ENCODE peak calls at places on chromosome 18, in seven cellular contexts. I, F, S, B, H, N and M are unnamed samples.

GRCh38 chr18:79578396-79579260 is 101.0 kb upstream of the CTDP1 start:
- DNase-seq in I (no peak), F (no peak), S (no peak), B (no peak), H (no peak), N (no peak), M (no peak)

GRCh38 chr18:48838921-48839818 is 111.6 kb downstream of the SMAD7 start:
- DNase-seq in I (no peak), F (peak; percentile 81), S (no peak), B (no peak), H (no peak), N (peak; percentile 62), M (peak; percentile 62)

GRCh38 chr18:78947291-78947690 is 32.3 kb upstream of the SALL3 start:
- DNase-seq in I (no peak), F (no peak), S (no peak), B (no peak), H (no peak), N (no peak), M (no peak)

GRCh38 chr18:12779456-12779855 is 76.6 kb downstream of the PSMG2 start:
- DNase-seq in I (no peak), F (no peak), S (no peak), B (no peak), H (no peak), N (no peak), M (no peak)

GRCh38 chr18:77208969-77209368 is 40.7 kb upstream of the GALR1 start:
- DNase-seq in I (peak; percentile 30), F (peak; percentile 17), S (peak; percentile 34), B (no peak), H (no peak), N (peak; percentile 63), M (no peak)

GRCh38 chr18:74831571-74832250 is 234.0 kb downstream of the ZNF407 start:
- DNase-seq in I (no peak), F (peak; percentile 96), S (no peak), B (no peak), H (no peak), N (no peak), M (no peak)

GRCh38 chr18:69383191-69383590 is 17.5 kb upstream of the DOK6 start:
- DNase-seq in I (no peak), F (peak; percentile 1), S (no peak), B (no peak), H (no peak), N (peak; percentile 6), M (no peak)

GRCh38 chr18:12076424-12077140 is 17.1 kb upstream of the ANKRD62 start:
- DNase-seq in I (no peak), F (peak; percentile 20), S (no peak), B (no peak), H (no peak), N (peak; percentile 28), M (no peak)

GRCh38 chr18:58045265-58046086 is 1.4 kb downstream of the NEDD4L start:
- DNase-seq in I (no peak), F (peak; percentile 76), S (no peak), B (no peak), H (no peak), N (no peak), M (no peak)

GRCh38 chr18:49011291-49011746 is 60.6 kb upstream of the SMAD7 start:
- DNase-seq in I (no peak), F (no peak), S (no peak), B (no peak), H (no peak), N (no peak), M (no peak)

GRCh38 chr18:49691177-49691608 is 122.1 kb downstream of the ACAA2 start:
- DNase-seq in I (no peak), F (peak; percentile 94), S (no peak), B (no peak), H (peak; percentile 19), N (peak; percentile 90), M (peak; percentile 56)

GRCh38 chr18:48848641-48849143 is 102.1 kb downstream of the SMAD7 start:
- DNase-seq in I (peak; percentile 37), F (peak; percentile 96), S (no peak), B (no peak), H (no peak), N (no peak), M (no peak)

GRCh38 chr18:21703241-21703820 is 1.2 kb downstream of the ABHD3 start:
- DNase-seq in I (no peak), F (peak; percentile 59), S (peak; percentile 17), B (no peak), H (no peak), N (peak; percentile 11), M (no peak)

GRCh38 chr18:48238636-48239035 is 170.5 kb downstream of the ZBTB7C start:
- DNase-seq in I (no peak), F (no peak), S (no peak), B (no peak), H (no peak), N (no peak), M (no peak)

GRCh38 chr18:35444636-35445035 is 53.1 kb downstream of the INO80C start:
- DNase-seq in I (no peak), F (no peak), S (no peak), B (no peak), H (no peak), N (no peak), M (no peak)

GRCh38 chr18:45777393-45777792 is 48.1 kb upstream of the SIGLEC15 start:
- DNase-seq in I (no peak), F (peak; percentile 41), S (no peak), B (no peak), H (no peak), N (peak; percentile 73), M (no peak)

GRCh38 chr18:49400398-49401072 is 59.9 kb downstream of the DYM start:
- DNase-seq in I (no peak), F (no peak), S (no peak), B (no peak), H (no peak), N (peak; percentile 33), M (no peak)

GRCh38 chr18:73316513-73316912 is 448.7 kb upstream of the NETO1 start:
- DNase-seq in I (no peak), F (peak; percentile 73), S (no peak), B (no peak), H (no peak), N (no peak), M (no peak)

GRCh38 chr18:31645411-31645810 is 39.0 kb downstream of the B4GALT6 start:
- DNase-seq in I (no peak), F (no peak), S (no peak), B (no peak), H (no peak), N (no peak), M (no peak)
- H3K4me3 ChIP-seq in I (no peak overlapping the region), F (no peak overlapping the region), S (no peak overlapping the region), B (no peak overlapping the region), H (no peak overlapping the region), N (no peak overlapping the region), M (no peak overlapping the region)

GRCh38 chr18:32918692-32919250 is 145.9 kb upstream of the KLHL14 start:
- DNase-seq in I (no peak), F (no peak), S (no peak), B (no peak), H (no peak), N (no peak), M (no peak)

GRCh38 chr18:32922951-32923430 is 150.2 kb upstream of the KLHL14 start:
- DNase-seq in I (no peak), F (no peak), S (no peak), B (no peak), H (no peak), N (no peak), M (no peak)

GRCh38 chr18:32920796-32921787 is 148.3 kb upstream of the KLHL14 start:
- DNase-seq in I (no peak), F (peak; percentile 95), S (no peak), B (no peak), H (no peak), N (peak; percentile 95), M (peak; percentile 19)

GRCh38 chr18:32915526-32915925 is 142.7 kb upstream of the KLHL14 start:
- DNase-seq in I (no peak), F (no peak), S (no peak), B (no peak), H (no peak), N (no peak), M (no peak)

GRCh38 chr18:32919799-32920198 is 147.0 kb upstream of the KLHL14 start:
- DNase-seq in I (no peak), F (peak; percentile 55), S (no peak), B (no peak), H (no peak), N (no peak), M (no peak)
- TF ChIP-seq CTCF in I (peak; percentile 20), F (peak; percentile 26), S (peak; percentile 47), B (no peak), H (no peak), N (no peak), M (peak; percentile 16)

GRCh38 chr18:54957295-54957694 is 2.0 kb downstream of the CCDC68 start:
- DNase-seq in I (no peak), F (no peak), S (no peak), B (no peak), H (no peak), N (peak; percentile 46), M (no peak)
- H3K4me3 ChIP-seq in I (peak overlapping the region; percentile 74), F (no peak overlapping the region), S (no peak overlapping the region), B (no peak overlapping the region), H (no peak overlapping the region), N (peak overlapping the region; percentile 75), M (no peak overlapping the region)

DNA sequence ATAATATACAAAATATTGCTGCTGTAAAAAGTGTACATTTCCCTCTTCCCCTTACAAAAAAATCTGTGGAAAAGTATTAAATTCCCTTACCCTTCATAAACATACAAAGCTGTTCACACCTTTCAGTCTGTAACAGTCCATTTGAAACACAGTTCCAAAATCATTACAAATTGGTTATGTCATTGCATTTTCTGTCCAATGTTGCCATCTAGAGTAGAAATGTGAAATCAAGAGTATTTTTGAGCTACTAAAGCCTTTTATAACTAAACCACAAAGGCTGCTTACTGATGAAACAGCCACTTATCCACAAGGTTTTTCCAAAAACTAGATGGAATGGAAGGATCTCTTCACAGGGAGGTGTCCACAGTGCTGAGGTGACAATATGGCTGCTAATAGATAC is 72.5 kb downstream of the SS18 start:
- DNase-seq in I (no peak), F (no peak), S (no peak), B (no peak), H (no peak), N (peak; percentile 21), M (no peak)
- TF ChIP-seq CTCF in I (no peak), F (no peak), S (peak; percentile 38), B (no peak), H (no peak), N (no peak), M (no peak)

GRCh38 chr18:9741461-9741820 is 33.3 kb downstream of the RAB31 start:
- DNase-seq in I (no peak), F (no peak), S (no peak), B (no peak), H (no peak), N (no peak), M (no peak)

GRCh38 chr18:9741821-9742541 is 33.9 kb downstream of the RAB31 start:
- DNase-seq in I (no peak), F (peak; percentile 20), S (no peak), B (no peak), H (no peak), N (no peak), M (no peak)

GRCh38 chr18:9740076-9740475 is 32.0 kb downstream of the RAB31 start:
- DNase-seq in I (no peak), F (peak; percentile 74), S (no peak), B (no peak), H (no peak), N (no peak), M (no peak)

GRCh38 chr18:9742588-9743131 is 34.6 kb downstream of the RAB31 start:
- DNase-seq in I (no peak), F (peak; percentile 52), S (no peak), B (no peak), H (no peak), N (no peak), M (no peak)

GRCh38 chr18:9743200-9744016 is 35.3 kb downstream of the RAB31 start:
- DNase-seq in I (no peak), F (peak; percentile 99), S (no peak), B (no peak), H (peak; percentile 54), N (peak; percentile 93), M (peak; percentile 91)
- H3K4me3 ChIP-seq in I (peak overlapping the region; percentile 42), F (no peak overlapping the region), S (no peak overlapping the region), B (no peak overlapping the region), H (peak overlapping the region; percentile 34), N (no peak overlapping the region), M (no peak overlapping the region)